ENCODE peak calls at places on chromosomes 2 and 18, in six cellular contexts. R is stimulated activated CD4-positive, alpha-beta T cell treated with anti-CD3 and anti-CD28 coated beads, TNF-alpha, amount 100 ng/mL, for 1 hour; X is stimulated activated CD8-positive, alpha-beta memory T cell treated with anti-CD3 and anti-CD28 coated beads, Interleukin-4, amount 100 ng/mL, for 1 hour; N is HFFc6; J is GM23338; P is progenitor cell of endocrine pancreas. S is an unnamed sample.

GRCh38 chr2:99481941-99482340 is 7.9 kb downstream of the REV1 start:
- DNase-seq in R (no peak), N (no peak), J (peak; percentile 76), P (no peak), X (no peak), S (no peak)

GRCh38 chr2:104412384-104412783 is 441.5 kb upstream of the POU3F3 start:
- DNase-seq in N (no peak), J (peak; percentile 78), R (no peak), X (no peak), P (peak; percentile 29), S (no peak)

GRCh38 chr2:86807462-86808275 is 17.0 kb upstream of the CD8A start:
- DNase-seq in J (peak; percentile 82), P (peak; percentile 44), X (no peak), N (no peak), R (no peak), S (peak; percentile 63)

GRCh38 chr18:2441544-2441943 is 129.8 kb downstream of the METTL4 start:
- DNase-seq in N (no peak), P (no peak), R (no peak), X (no peak), J (no peak), S (no peak)

GRCh38 chr2:168453404-168453803 is 2.7 kb upstream of the CERS6 start:
- DNase-seq in N (no peak), R (no peak), X (no peak), J (no peak), P (no peak), S (no peak)

GRCh38 chr2:220162320-220162719 is 534.9 kb downstream of the SLC4A3 start:
- DNase-seq in P (no peak), R (no peak), X (no peak), J (no peak), N (peak; percentile 4), S (no peak)

GRCh38 chr2:7286120-7286519 is 368.9 kb downstream of the RNF144A start:
- DNase-seq in J (no peak), R (no peak), P (no peak), X (no peak), N (no peak), S (no peak)

GRCh38 chr2:157825885-157826284 is 50.2 kb downstream of the ACVR1 start:
- DNase-seq in X (no peak), R (no peak), P (no peak), J (no peak), N (peak; percentile 42), S (no peak)

GRCh38 chr2:180604077-180604476 is 376.3 kb upstream of the UBE2E3 start:
- DNase-seq in J (peak; percentile 78), N (no peak), X (no peak), P (no peak), R (no peak), S (no peak)

GRCh38 chr2:189610700-189611099 is 30.1 kb upstream of the SLC40A1 start:
- DNase-seq in P (no peak), J (no peak), X (no peak), R (no peak), N (no peak), S (no peak)

GRCh38 chr18:59779979-59780378 is 82.8 kb upstream of the CCBE1 start:
- DNase-seq in P (no peak), R (no peak), J (no peak), X (no peak), N (peak; percentile 86), S (no peak)

S was measured in central memory CD8-positive, alpha-beta T cell.